ENCODE peak calls at places on chromosomes 7 and 10, in eight cellular contexts. Q is testis, Y is colonic mucosa, W is heart left ventricle, R is body of pancreas, C is SK-N-SH, U is right cardiac atrium, N is cardiac muscle cell. H is an unnamed sample.

GRCh38 chr7:65216469-65216868 is 157.2 kb upstream of the ZNF92 start:
- DNase-seq in Q (peak; percentile 63), Y (peak; percentile 70), W (no peak), R (peak; percentile 83), C (peak; percentile 20), U (peak; percentile 57), N (peak; percentile 77), H (no peak)

GRCh38 chr10:118798186-118798811 is 43.5 kb upstream of the CACUL1 start:
- DNase-seq in Q (no peak), Y (no peak), W (no peak), R (no peak), C (no peak), U (no peak), N (no peak), H (no peak)

GRCh38 chr7:28771901-28772622 is 186.1 kb downstream of the TRIL start:
- DNase-seq in Q (no peak), Y (peak; percentile 28), W (no peak), R (no peak), C (no peak), U (no peak), N (no peak), H (no peak)

GRCh38 chr10:30987463-30987862 is 44.2 kb downstream of the ZNF438 start:
- DNase-seq in Q (no peak), Y (no peak), W (no peak), R (no peak), C (no peak), U (no peak), N (no peak), H (no peak)

GRCh38 chr7:11193131-11193867 is 219.6 kb downstream of the PHF14 start:
- DNase-seq in Q (no peak), Y (no peak), W (no peak), R (peak; percentile 34), C (no peak), U (peak; percentile 71), N (peak; percentile 54), H (no peak)

GRCh38 chr10:118444016-118444415 is 101.9 kb upstream of the FAM204A start:
- DNase-seq in Q (no peak), Y (no peak), W (no peak), R (no peak), C (no peak), U (no peak), N (no peak), H (no peak)

GRCh38 chr7:130667593-130668257 is 823 bp downstream of the COPG2 start:
- DNase-seq in Q (no peak), Y (no peak), W (no peak), R (no peak), C (peak; percentile 50), U (no peak), N (peak; percentile 16), H (no peak)

GRCh38 chr7:24732646-24733413 is 24.4 kb downstream of the GSDME start:
- DNase-seq in Q (no peak), Y (no peak), W (no peak), R (no peak), C (no peak), U (no peak), N (no peak), H (peak; percentile 58)

GRCh38 chr10:88168171-88169036 is 305.0 kb downstream of the PTEN start:
- DNase-seq in Q (no peak), Y (no peak), W (no peak), R (no peak), C (no peak), U (no peak), N (no peak), H (no peak)

GRCh38 chr7:107147464-107148214 is 21.2 kb upstream of the HBP1 start:
- DNase-seq in Q (no peak), Y (no peak), W (no peak), R (peak; percentile 36), C (peak; percentile 51), U (no peak), N (peak; percentile 26), H (no peak)

GRCh38 chr7:13155188-13155587 is 467.8 kb downstream of the ARL4A start:
- DNase-seq in Q (no peak), Y (no peak), W (no peak), R (no peak), C (no peak), U (no peak), N (no peak), H (no peak)

GRCh38 chr10:58414270-58415041 is 29.2 kb downstream of the TFAM start:
- DNase-seq in Q (no peak), Y (no peak), W (no peak), R (peak; percentile 15), C (peak; percentile 54), U (no peak), N (peak; percentile 59), H (no peak)

GRCh38 chr10:336247-336646 is 201.0 kb downstream of the ZMYND11 start:
- DNase-seq in Q (no peak), Y (no peak), W (no peak), R (no peak), C (no peak), U (no peak), N (no peak), H (no peak)

GRCh38 chr7:23658831-23659427 is 21.1 kb upstream of the FAM221A start:
- DNase-seq in Q (no peak), Y (no peak), W (no peak), R (no peak), C (no peak), U (no peak), N (no peak), H (no peak)

GRCh38 chr10:74642901-74643585 is 183.4 kb upstream of the KAT6B start:
- DNase-seq in Q (no peak), Y (no peak), W (no peak), R (no peak), C (no peak), U (no peak), N (no peak), H (no peak)

GRCh38 chr7:108067844-108068243 is 62.3 kb downstream of the LAMB4 start:
- DNase-seq in Q (no peak), Y (no peak), W (no peak), R (no peak), C (no peak), U (peak; percentile 29), N (no peak), H (no peak)

GRCh38 chr10:22573820-22574569 is 140.4 kb downstream of the PIP4K2A start:
- DNase-seq in Q (peak; percentile 24), Y (no peak), W (no peak), R (peak; percentile 19), C (peak; percentile 27), U (no peak), N (no peak), H (no peak)

GRCh38 chr10:71651953-71652352 is 67.6 kb downstream of the C10orf105 start:
- DNase-seq in Q (no peak), Y (no peak), W (no peak), R (no peak), C (no peak), U (no peak), N (no peak), H (no peak)
- H3K4me1 ChIP-seq in Q (no peaks in the 10 kb centered on the region), Y (no peaks in the 10 kb centered on the region), W (no peaks in the 10 kb centered on the region), R (no peaks in the 10 kb centered on the region), C (peaks cover 14% of the 10 kb centered on the region), U (no peaks in the 10 kb centered on the region), N (peaks cover 6% of the 10 kb centered on the region), H (no peaks in the 10 kb centered on the region)

GRCh38 chr7:95933618-95934017 is 161.3 kb downstream of the DYNC1I1 start:
- DNase-seq in Q (no peak), Y (no peak), W (no peak), R (no peak), C (no peak), U (no peak), N (no peak), H (no peak)
- H3K4me1 ChIP-seq in Q (no peaks in the 10 kb centered on the region), Y (no peaks in the 10 kb centered on the region), W (no peaks in the 10 kb centered on the region), R (peaks cover 11% of the 10 kb centered on the region), C (no peaks in the 10 kb centered on the region), U (no peaks in the 10 kb centered on the region), N (no peaks in the 10 kb centered on the region), H (peaks cover 6% of the 10 kb centered on the region)

DNA sequence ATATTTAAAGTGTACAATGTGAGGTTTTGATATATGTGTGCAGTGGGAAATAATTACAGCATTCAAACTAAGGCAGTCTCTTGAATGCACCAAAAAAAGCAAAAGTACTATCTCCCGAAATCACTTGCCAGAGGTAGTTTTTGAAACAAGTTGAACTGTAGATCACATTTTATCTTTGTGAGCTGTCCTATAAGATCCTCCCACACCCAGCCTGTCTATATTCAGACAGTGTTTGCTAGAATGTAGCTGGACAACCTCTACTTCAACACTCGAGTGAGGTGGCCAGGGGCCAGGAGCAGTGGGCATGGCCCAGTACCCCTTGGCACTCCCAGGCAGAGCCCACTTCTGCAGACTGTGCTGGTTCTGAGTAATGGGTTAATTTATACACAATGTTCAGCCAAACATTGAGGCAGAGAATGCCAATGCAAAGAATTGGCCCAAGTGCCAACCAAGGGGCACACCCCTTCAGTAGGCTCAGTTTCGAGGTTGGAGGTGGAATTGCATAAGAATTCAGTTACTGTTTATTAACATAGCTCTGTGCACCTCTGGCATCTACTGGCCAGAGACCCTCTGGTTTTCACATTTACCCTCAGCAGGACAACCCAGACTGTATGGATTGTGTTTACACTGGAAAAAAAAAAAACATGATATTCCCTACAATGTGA is 70.5 kb downstream of the AHR start:
- DNase-seq in Q (no peak), Y (no peak), W (no peak), R (no peak), C (no peak), U (peak; percentile 50), N (no peak), H (no peak)
- H3K4me1 ChIP-seq in Q (no peaks in the 10 kb centered on the region), Y (no peaks in the 10 kb centered on the region), W (no peaks in the 10 kb centered on the region), R (peaks cover 13% of the 10 kb centered on the region), C (no peaks in the 10 kb centered on the region), U (peaks cover 5% of the 10 kb centered on the region), N (peaks cover 3% of the 10 kb centered on the region), H (peaks cover 13% of the 10 kb centered on the region)

GRCh38 chr10:44969854-44970253 is 8.8 kb downstream of the DEPP1 start:
- DNase-seq in Q (no peak), Y (no peak), W (peak; percentile 72), R (peak; percentile 77), C (no peak), U (no peak), N (no peak), H (no peak)

GRCh38 chr10:44968887-44969400 is 9.3 kb downstream of the RASSF4 start:
- DNase-seq in Q (no peak), Y (no peak), W (no peak), R (no peak), C (no peak), U (no peak), N (no peak), H (no peak)

GRCh38 chr10:44971935-44972792 is 6.4 kb downstream of the DEPP1 start:
- DNase-seq in Q (no peak), Y (no peak), W (no peak), R (no peak), C (no peak), U (no peak), N (no peak), H (no peak)

GRCh38 chr10:44971419-44971818 is 7.2 kb downstream of the DEPP1 start:
- DNase-seq in Q (no peak), Y (no peak), W (no peak), R (no peak), C (no peak), U (no peak), N (no peak), H (no peak)

DNA sequence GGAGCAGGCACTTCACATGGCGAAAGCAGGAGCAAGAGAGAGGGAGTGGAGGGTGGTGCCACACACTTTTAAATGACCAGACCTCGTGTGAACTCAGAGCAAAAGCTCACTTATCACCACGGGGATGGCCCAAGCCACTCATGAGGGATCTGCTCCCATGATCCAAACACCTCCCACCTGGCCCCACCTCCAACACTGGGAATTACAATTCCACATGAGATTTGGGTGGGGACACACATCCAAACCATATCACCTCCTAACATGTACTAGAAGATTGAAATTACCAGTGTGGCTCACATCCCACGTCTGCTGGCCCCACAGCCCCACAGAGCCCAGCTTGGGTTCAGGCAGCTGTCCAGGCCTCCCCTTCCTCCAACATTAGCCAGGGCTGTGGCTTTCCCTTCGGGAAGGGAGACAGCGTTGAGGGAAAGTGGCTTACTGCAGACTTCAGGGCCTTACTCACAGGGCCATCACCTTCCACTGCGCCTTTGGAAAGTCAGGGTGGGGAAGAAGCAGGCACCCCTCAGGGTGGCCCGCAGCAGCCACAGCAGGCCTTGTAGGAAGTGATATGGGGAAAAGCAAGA is 7.7 kb downstream of the DEPP1 start:
- DNase-seq in Q (no peak), Y (no peak), W (no peak), R (no peak), C (no peak), U (no peak), N (no peak), H (no peak)
- H3K4me1 ChIP-seq in Q (peaks cover 35% of the 10 kb centered on the region), Y (peaks cover 3% of the 10 kb centered on the region), W (peaks cover 68% of the 10 kb centered on the region), R (peaks cover 71% of the 10 kb centered on the region), C (peaks cover 20% of the 10 kb centered on the region), U (peaks cover 41% of the 10 kb centered on the region), N (peaks cover 27% of the 10 kb centered on the region), H (no peaks in the 10 kb centered on the region)

H was measured in right atrium auricular region.